ENCODE peak calls at places on chromosomes 12 and 14, in four cellular contexts. W is GM12865, Y is fibroblast of mammary gland, D is body of pancreas. C is an unnamed sample.

GRCh38 chr12:127083028-127083949 is 1183.7 kb upstream of the TMEM132C start:
- DNase-seq in W (peak; percentile 85), Y (peak; percentile 84), D (peak; percentile 12), C (peak; percentile 88)

GRCh38 chr14:104360522-104360921 is 219.0 kb upstream of the C14orf180 start:
- DNase-seq in W (no peak), Y (no peak), D (no peak), C (no peak)

GRCh38 chr14:23186913-23187654 is 3.6 kb upstream of the SLC7A8 start:
- DNase-seq in W (peak; percentile 64), Y (peak; percentile 83), D (peak; percentile 69), C (peak; percentile 73)

GRCh38 chr12:1915082-1915968 is 3.1 kb downstream of the CACNA2D4 start:
- DNase-seq in W (no peak), Y (no peak), D (no peak), C (no peak)

GRCh38 chr14:101365329-101366158 is 195.8 kb upstream of the DIO3 start:
- DNase-seq in W (no peak), Y (no peak), D (no peak), C (no peak)

GRCh38 chr12:6367065-6367968 is 8.0 kb downstream of the SCNN1A start:
- DNase-seq in W (peak; percentile 63), Y (peak; percentile 51), D (no peak), C (no peak)

GRCh38 chr14:22391908-22392307 is 197.1 kb downstream of the DAD1 start:
- DNase-seq in W (peak; percentile 89), Y (peak; percentile 60), D (peak; percentile 75), C (peak; percentile 72)

GRCh38 chr12:50055831-50056628 is 1.4 kb upstream of the ASIC1 start:
- DNase-seq in W (peak; percentile 64), Y (peak; percentile 54), D (peak; percentile 57), C (peak; percentile 60)

GRCh38 chr14:76091036-76091435 is 60.7 kb upstream of the GPATCH2L start:
- DNase-seq in W (no peak), Y (peak; percentile 36), D (peak; percentile 37), C (no peak)

GRCh38 chr12:87870061-87870460 is 159.1 kb downstream of the C12orf50 start:
- DNase-seq in W (no peak), Y (peak; percentile 55), D (no peak), C (no peak)

GRCh38 chr14:101017806-101018560 is 114.5 kb upstream of the RTL1 start:
- DNase-seq in W (no peak), Y (no peak), D (no peak), C (no peak)

GRCh38 chr14:58368951-58369350 is 26.8 kb upstream of the TOMM20L start:
- DNase-seq in W (no peak), Y (peak; percentile 2), D (no peak), C (no peak)

GRCh38 chr12:51721281-51721940 is 127.1 kb downstream of the FIGNL2 start:
- DNase-seq in W (peak; percentile 3), Y (peak; percentile 29), D (no peak), C (peak; percentile 13)

GRCh38 chr12:131843527-131843926 is 15.3 kb downstream of the MMP17 start:
- DNase-seq in W (no peak), Y (no peak), D (no peak), C (no peak)

GRCh38 chr14:96285667-96286066 is 29.7 kb downstream of the BDKRB1 start:
- DNase-seq in W (no peak), Y (peak; percentile 59), D (no peak), C (no peak)

GRCh38 chr12:56699020-56699661 is 11.1 kb upstream of the PTGES3 start:
- DNase-seq in W (no peak), Y (no peak), D (no peak), C (no peak)

GRCh38 chr14:95211721-95212504 is 54.6 kb upstream of the DICER1 start:
- DNase-seq in W (peak; percentile 18), Y (no peak), D (peak; percentile 67), C (no peak)

GRCh38 chr14:35337557-35338255 is 45.5 kb downstream of the PSMA6 start:
- DNase-seq in W (no peak), Y (no peak), D (no peak), C (no peak)

GRCh38 chr12:129717438-129717837 is 186.4 kb downstream of the TMEM132D start:
- DNase-seq in W (no peak), Y (no peak), D (no peak), C (no peak)

GRCh38 chr12:121632069-121632970 is 6.0 kb downstream of the ORAI1 start:
- DNase-seq in W (no peak), Y (no peak), D (no peak), C (no peak)

GRCh38 chr12:93204896-93205295 is 172.8 kb upstream of the NUDT4 start:
- DNase-seq in W (no peak), Y (no peak), D (no peak), C (no peak)

GRCh38 chr12:75236206-75236605 is 26.6 kb upstream of the KCNC2 start:
- DNase-seq in W (no peak), Y (no peak), D (no peak), C (no peak)

GRCh38 chr12:129839679-129840078 is 64.1 kb downstream of the TMEM132D start:
- DNase-seq in W (no peak), Y (no peak), D (no peak), C (no peak)

GRCh38 chr12:67019070-67019469 is 250.1 kb upstream of the CAND1 start:
- DNase-seq in W (no peak), Y (no peak), D (peak; percentile 75), C (peak; percentile 23)

GRCh38 chr12:45745861-45746277 is 16.4 kb downstream of the ARID2 start:
- DNase-seq in W (no peak), Y (peak; percentile 48), D (no peak), C (peak; percentile 32)

GRCh38 chr12:52209321-52209720 is 17.5 kb upstream of the KRT80 start:
- DNase-seq in W (no peak), Y (no peak), D (no peak), C (no peak)

GRCh38 chr14:31270196-31270772 is 62.7 kb upstream of the HECTD1 start:
- DNase-seq in W (peak; percentile 66), Y (peak; percentile 25), D (peak; percentile 26), C (no peak)

GRCh38 chr12:53591301-53592206 is 34.6 kb downstream of the ATF7 start:
- DNase-seq in W (no peak), Y (no peak), D (peak; percentile 11), C (peak; percentile 35)

GRCh38 chr14:22821193-22822016 is 6.2 kb upstream of the SLC7A7 start:
- DNase-seq in W (no peak), Y (no peak), D (peak; percentile 80), C (peak; percentile 42)

GRCh38 chr14:54877015-54877702 is 25.5 kb downstream of the GCH1 start:
- DNase-seq in W (no peak), Y (peak; percentile 17), D (no peak), C (no peak)

GRCh38 chr12:4307593-4308333 is 13.2 kb upstream of the TIGAR start:
- DNase-seq in W (peak; percentile 42), Y (peak; percentile 76), D (peak; percentile 79), C (peak; percentile 80)

GRCh38 chr14:106605548-106606448 is 1079.4 kb downstream of the TMEM121 start:
- DNase-seq in W (peak; percentile 72), Y (no peak), D (peak; percentile 54), C (no peak)

GRCh38 chr12:72978999-72979398 is 706.8 kb downstream of the TRHDE start:
- DNase-seq in W (no peak), Y (no peak), D (no peak), C (no peak)

GRCh38 chr14:89578048-89578619 is 161.1 kb upstream of the FOXN3 start:
- DNase-seq in W (no peak), Y (peak; percentile 35), D (no peak), C (no peak)

GRCh38 chr14:100577986-100578431 is 9.2 kb downstream of the BEGAIN start:
- DNase-seq in W (no peak), Y (no peak), D (no peak), C (no peak)

DNA sequence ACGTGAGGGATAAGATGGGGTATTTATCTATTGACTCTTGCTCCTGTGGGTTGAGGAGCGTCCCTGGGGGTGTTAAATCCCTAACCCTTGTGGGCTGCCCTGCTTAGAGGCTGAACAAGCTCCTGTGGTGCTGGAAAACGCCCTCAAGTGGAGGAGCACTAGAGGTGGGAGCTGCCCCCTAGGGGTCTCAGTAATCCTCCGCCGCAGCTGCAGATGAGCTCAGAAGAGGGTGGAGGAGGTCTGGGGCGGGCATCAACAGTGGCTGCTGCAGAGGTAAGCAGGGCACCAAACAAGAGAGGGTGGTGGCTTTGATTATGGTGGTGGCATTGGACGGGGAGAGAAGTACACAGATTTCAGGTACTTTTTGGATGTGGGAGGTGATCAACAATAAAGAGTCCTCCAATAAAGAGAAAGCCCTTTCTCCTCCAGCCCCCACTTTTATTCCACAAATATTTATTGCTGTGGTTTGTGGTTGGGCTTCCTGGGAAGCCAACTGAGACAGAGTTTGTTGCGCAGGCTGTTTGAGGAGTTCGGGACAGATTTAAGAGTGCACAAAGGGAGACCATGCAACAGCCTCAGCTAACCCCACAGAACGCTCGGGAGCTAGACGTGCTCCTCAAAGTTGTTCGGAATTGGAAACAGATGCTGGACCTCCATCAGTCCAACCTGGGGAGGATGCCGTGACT is 179.9 kb downstream of the ADCK1 start:
- DNase-seq in W (no peak), Y (peak; percentile 64), D (no peak), C (peak; percentile 50)
- TF ChIP-seq CTCF in W (no peak), Y (no peak), D (no peak), C (no peak)

DNA sequence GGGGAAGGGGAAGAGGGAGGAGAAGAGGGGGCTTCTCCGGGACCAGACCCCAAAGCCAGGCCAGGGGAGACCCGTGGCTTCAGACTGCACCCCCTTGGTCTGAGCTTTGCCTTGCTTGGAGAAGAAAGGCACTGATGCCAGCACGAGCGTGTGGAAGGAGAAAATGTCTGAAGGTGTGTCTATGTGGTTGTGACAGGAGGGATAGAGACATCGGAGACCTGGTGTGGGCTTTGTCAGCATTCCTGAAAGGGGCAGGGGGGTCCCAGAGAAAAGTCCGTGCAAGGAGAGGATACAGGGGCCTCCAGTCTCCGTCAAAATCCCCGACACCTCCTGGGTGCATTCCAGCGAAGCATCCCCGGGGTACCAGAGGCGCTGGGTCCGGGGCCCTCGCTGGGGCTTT is 139.0 kb upstream of the LHX5 start:
- DNase-seq in W (no peak), Y (no peak), D (no peak), C (no peak)
- H3K4me3 ChIP-seq in W (no peak overlapping the region), Y (no peak overlapping the region), D (no peak overlapping the region), C (no peak overlapping the region)

DNA sequence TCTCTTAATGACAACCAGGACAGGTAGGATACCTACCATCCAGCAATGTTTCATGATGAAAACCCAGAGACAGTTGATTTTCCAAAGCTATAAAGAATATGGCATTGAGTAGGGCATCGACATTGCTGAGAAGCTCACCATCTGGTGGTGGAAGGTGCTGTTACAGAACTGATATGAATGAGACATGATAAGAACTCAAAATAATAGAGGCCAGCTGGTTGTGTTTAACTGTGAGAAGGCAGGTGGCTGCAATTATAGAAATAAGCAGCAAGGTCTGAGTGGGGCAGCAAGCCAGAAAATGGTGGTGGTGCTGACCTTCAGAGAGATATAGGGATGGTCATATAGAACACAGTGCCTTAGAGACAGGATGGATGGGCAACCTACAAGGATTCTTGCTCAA is 449.7 kb downstream of the BTG1 start:
- DNase-seq in W (no peak), Y (no peak), D (peak; percentile 37), C (no peak)
- TF ChIP-seq CTCF in W (no peak), Y (no peak), D (no peak), C (no peak)

DNA sequence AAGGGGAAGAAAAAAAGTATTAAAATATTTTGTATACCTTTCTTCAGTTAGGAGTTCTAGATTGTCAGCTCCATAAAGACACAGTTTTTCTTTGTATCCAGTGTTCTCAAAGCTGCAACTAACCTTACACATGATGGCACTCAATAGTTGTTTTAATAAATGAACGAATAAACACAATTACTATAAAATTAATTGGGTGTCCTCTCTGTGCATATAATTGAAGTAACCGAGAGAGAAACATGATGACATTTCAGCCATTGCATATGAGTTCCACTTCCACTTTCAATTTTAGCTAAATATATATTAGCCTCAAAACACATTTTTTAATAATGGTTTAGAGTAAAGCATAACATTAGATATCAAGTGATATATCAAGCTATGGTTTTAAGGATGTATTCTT is 671.2 kb downstream of the LRFN5 start:
- DNase-seq in W (no peak), Y (no peak), D (no peak), C (no peak)
- H3K4me3 ChIP-seq in W (no peak overlapping the region), Y (no peak overlapping the region), D (no peak overlapping the region), C (no peak overlapping the region)

GRCh38 chr12:103840881-103841689 is at the start of gene NT5DC3:
- DNase-seq in W (peak; percentile 92), Y (peak; percentile 71), D (peak; percentile 87), C (peak; percentile 87)
- TF ChIP-seq CTCF in W (no peak), Y (no peak), D (no peak), C (no peak)